ENCODE peak calls at places on chromosomes 16 and 17, in four cellular contexts. C is K562, S is H1, B is HepG2. N is an unnamed sample.
A peak's percentile ranks its signal among the peaks of the same experiment; 100 is the strongest.

GRCh38 chr16:48479955-48480354 is 94.7 kb upstream of the SIAH1 start:
- DNase-seq in C (no peak), B (peak; percentile 74), S (no peak), N (no peak)

GRCh38 chr16:20243731-20244281 is 83.5 kb downstream of the GP2 start:
- DNase-seq in S (no peak), B (no peak), C (peak; percentile 1), N (no peak)

GRCh38 chr17:48804936-48805411 is 12.1 kb downstream of the TTLL6 start:
- DNase-seq in B (peak; percentile 63), C (peak; percentile 64), S (peak; percentile 68), N (peak; percentile 96)

GRCh38 chr17:694239-694638 is 20.4 kb downstream of the VPS53 start:
- DNase-seq in S (no peak), C (no peak), B (no peak), N (peak; percentile 83)

GRCh38 chr17:63066158-63066808 is 100.2 kb downstream of the TANC2 start:
- DNase-seq in S (no peak), B (no peak), C (no peak), N (no peak)

GRCh38 chr17:70564006-70564620 is 394.8 kb downstream of the KCNJ2 start:
- DNase-seq in B (no peak), S (no peak), C (no peak), N (no peak)

GRCh38 chr16:60414617-60415016 is 1621.6 kb downstream of the CDH8 start:
- DNase-seq in S (no peak), B (no peak), C (no peak), N (no peak)

GRCh38 chr16:67930191-67930590 is 1.5 kb downstream of the CTRL start:
- DNase-seq in B (no peak), S (no peak), C (no peak), N (no peak)

GRCh38 chr17:79468183-79468944 is 142.5 kb downstream of the RBFOX3 start:
- DNase-seq in B (no peak), S (no peak), C (no peak), N (no peak)

GRCh38 chr16:12141073-12141472 is 164.5 kb downstream of the SNX29 start:
- DNase-seq in C (no peak), B (no peak), S (no peak), N (no peak)

GRCh38 chr17:57422574-57423164 is 166.3 kb downstream of the MSI2 start:
- DNase-seq in S (no peak), B (no peak), C (no peak), N (peak; percentile 31)

GRCh38 chr17:48995871-48996695 is 1.1 kb upstream of the IGF2BP1 start:
- DNase-seq in C (peak; percentile 92), S (peak; percentile 89), B (peak; percentile 93), N (peak; percentile 98)

GRCh38 chr17:27049104-27049784 is 244.7 kb upstream of the WSB1 start:
- DNase-seq in B (no peak), C (no peak), S (no peak), N (no peak)

GRCh38 chr16:87276091-87276561 is 41.1 kb downstream of the C16orf95 start:
- DNase-seq in B (no peak), C (no peak), S (no peak), N (no peak)

GRCh38 chr17:51487947-51488346 is 227.6 kb downstream of the UTP18 start:
- DNase-seq in C (peak; percentile 48), S (no peak), B (peak; percentile 33), N (peak; percentile 55)

GRCh38 chr16:5060073-5060641 is 5.6 kb downstream of the C16orf89 start:
- DNase-seq in B (no peak), S (no peak), C (no peak), N (no peak)

GRCh38 chr16:89291776-89292175 is 74.3 kb downstream of the ZNF778 start:
- DNase-seq in B (no peak), C (no peak), S (no peak), N (no peak)

GRCh38 chr17:42525221-42525620 is 10.8 kb upstream of the NAGLU start:
- DNase-seq in C (no peak), S (no peak), B (no peak), N (no peak)

GRCh38 chr17:29148790-29149430 is 31.3 kb downstream of the MYO18A start:
- DNase-seq in B (peak; percentile 87), S (peak; percentile 92), C (peak; percentile 96), N (peak; percentile 95)

GRCh38 chr17:48555183-48555615 is 10.3 kb upstream of the HOXB2 start:
- DNase-seq in S (no peak), B (no peak), C (peak; percentile 93), N (peak; percentile 82)

GRCh38 chr17:51601622-51602261 is 341.4 kb downstream of the UTP18 start:
- DNase-seq in S (no peak), C (no peak), B (no peak), N (no peak)

GRCh38 chr16:53881371-53881770 is 177.4 kb downstream of the FTO start:
- DNase-seq in B (peak; percentile 87), S (no peak), C (peak; percentile 7), N (peak; percentile 74)

GRCh38 chr16:1614226-1615102 is 2.3 kb downstream of the CRAMP1 start:
- DNase-seq in B (no peak), S (no peak), C (peak; percentile 48), N (no peak)

GRCh38 chr17:28925912-28926365 is 23.1 kb upstream of the DHRS13 start:
- DNase-seq in B (no peak), C (peak; percentile 61), S (no peak), N (no peak)

GRCh38 chr16:23587726-23588125 is 8.4 kb downstream of the NDUFAB1 start:
- DNase-seq in S (no peak), C (no peak), B (no peak), N (no peak)

GRCh38 chr16:78553268-78554044 is 454.0 kb downstream of the WWOX start:
- DNase-seq in C (no peak), S (no peak), B (no peak), N (no peak)

GRCh38 chr17:33169580-33170285 is 123.4 kb downstream of the ASIC2 start:
- DNase-seq in B (no peak), C (no peak), S (no peak), N (no peak)

GRCh38 chr17:39400547-39401411 is 647 bp downstream of the FBXL20 start:
- DNase-seq in B (no peak), S (no peak), C (peak; percentile 27), N (no peak)

GRCh38 chr17:36934759-36935630 is 2.3 kb upstream of the LHX1 start:
- DNase-seq in S (no peak), B (no peak), C (peak; percentile 43), N (peak; percentile 83)

GRCh38 chr16:56990407-56991286 is 1.3 kb downstream of the NLRC5 start:
- DNase-seq in S (no peak), C (no peak), B (no peak), N (no peak)

GRCh38 chr17:81387235-81388060 is 7.8 kb upstream of the BAHCC1 start:
- DNase-seq in S (no peak), B (no peak), C (peak; percentile 70), N (peak; percentile 61)

DNA sequence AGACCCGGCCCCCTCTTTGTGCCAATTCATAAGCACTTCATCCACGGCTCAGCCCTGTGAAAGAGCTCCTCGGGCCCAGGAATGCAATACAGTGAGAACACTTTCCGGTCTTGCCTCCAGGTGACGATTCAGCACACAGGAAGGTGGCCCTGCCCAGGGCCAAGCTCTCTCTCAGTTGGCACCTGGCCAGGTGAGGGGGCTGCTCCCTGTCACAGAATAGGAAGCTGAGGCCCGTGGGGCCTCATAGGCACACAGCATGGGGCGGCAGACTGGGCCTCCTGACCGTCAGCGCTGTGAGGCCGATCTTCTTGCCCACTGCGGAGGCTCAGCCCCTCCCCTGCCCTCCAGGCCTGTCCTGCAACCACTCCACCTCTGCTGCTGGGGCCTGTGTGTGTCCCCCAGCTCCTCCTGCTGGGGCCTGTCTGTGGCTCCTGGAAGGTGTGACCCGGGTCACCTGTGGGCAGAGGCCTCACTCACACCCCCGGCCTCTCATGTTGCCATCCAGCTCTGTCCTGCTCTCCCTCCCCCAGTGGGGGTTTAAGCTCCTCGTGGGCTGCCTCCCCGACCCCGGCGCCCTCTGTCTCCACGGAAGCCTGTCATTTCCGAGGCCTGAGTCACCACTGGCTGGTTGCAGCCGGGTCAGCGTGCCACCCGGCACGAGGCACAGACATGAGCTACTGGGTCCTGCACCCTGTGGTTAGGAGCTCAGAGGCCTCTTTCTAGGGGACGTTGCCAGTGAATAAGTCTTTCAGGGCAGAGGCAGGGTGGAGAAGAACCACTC is 114.4 kb downstream of the SEC14L1 start:
- DNase-seq in C (no peak), B (peak; percentile 73), S (no peak), N (peak; percentile 93)
- TF ChIP-seq PHF8 in C (no peak), B (peak; percentile 39), S (no peak), N (no peak)

DNA sequence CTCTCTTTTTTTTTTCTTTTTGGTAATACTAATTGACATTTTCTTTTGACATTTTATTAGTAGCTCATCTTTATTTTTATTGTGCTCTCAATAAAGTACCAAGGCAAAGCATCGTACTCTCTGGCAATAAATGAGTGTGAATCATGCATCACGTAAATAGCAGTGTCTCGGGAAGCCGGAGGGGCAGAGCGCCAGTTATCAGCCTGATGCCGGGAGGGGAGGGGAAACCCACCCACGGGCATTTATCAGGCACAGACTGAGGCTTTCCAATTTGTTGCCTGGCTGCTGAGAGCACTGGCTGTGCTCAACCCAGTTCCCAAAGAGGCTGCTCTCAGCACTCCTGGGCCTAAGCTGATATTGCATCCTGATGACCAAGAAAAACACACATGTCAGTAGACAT is 118.4 kb upstream of the CDH5 start:
- DNase-seq in B (no peak), C (no peak), S (no peak), N (no peak)
- TF ChIP-seq CHD2 in B (no peak), C (no peak), S (no peak), N (no peak)

DNA sequence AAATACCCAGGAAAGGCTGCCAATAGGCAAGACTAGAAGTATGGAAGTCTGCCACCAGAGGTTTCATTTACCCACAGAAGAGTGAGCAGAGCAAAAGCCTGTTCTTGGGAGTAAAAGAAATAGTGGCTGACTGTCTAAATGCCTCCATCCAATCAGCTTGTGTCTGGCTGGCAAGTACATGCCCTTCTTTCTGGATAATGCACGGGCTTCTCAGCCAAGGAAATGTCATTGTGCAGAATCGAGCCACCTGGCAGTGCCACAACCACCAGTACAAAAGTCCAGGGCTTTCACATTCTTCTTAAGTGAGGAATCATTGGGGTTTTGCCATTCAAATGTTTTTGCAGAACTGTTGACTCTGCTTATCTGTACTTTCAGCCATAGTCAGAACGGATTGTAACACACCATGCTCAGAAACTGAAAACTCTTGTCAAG is 10.1 kb upstream of the ERCC4 start:
- DNase-seq in C (no peak), S (no peak), B (peak; percentile 92), N (no peak)
- TF ChIP-seq PHF8 in C (no peak), S (no peak), B (no peak), N (no peak)

DNA sequence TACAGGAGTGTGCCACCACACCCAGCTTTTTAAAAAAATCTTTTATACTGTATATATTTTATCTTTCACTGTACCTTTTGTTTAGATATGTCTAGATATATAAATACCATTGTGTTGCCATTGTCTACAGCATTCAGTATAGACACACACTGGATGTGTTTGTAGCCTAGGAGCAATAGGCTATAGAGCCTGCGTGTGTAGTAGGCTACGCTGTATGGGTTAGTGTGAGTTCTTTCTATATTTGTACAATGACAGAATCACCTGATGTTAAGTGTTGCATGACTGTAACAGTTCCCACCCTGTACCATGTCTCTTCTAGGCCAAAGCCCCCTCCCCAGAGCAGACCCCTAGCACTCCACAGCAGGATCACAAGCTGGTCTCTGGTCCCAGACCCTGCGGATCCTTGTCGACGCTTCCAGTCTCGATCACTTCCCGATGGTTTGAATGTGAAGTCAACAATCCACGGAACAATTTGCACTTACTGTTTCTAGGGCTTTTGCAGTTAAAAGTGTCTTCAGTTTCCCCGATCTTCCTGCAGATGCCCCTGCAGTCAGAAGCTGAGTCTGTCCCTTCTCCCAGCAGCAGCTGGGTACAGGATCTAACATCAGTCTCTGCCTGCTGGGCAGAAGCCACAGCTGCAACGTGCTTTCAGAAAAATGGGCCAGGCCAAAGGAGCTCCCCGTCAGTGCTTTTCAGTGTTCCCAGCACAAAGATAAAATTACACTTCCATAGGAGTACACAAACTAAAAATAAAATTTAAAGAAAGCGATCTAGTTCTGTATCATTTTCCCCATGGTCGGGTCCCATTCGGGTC is 35.3 kb downstream of the ADAM11 start:
- DNase-seq in C (no peak), B (no peak), S (no peak), N (no peak)
- TF ChIP-seq CHD2 in C (no peak), B (no peak), S (no peak), N (no peak)